ENCODE peak calls at places on chromosomes 13 and 19, in eight cellular contexts. J, K, G, W, Z, R, E and H are unnamed samples. For H3K36me3 and H3K27me3, the result is how much of the 10 kb centered on the place peaks cover.

GRCh38 chr19:46514589-46515289 is 19.1 kb upstream of the PNMA8B start:
- ATAC-seq in E (no peak), J (no peak), R (no peak), W (no peak), Z (no peak), K (no peak), G (no peak), H (no peak)

GRCh38 chr13:68784275-68784674 is 1323.4 kb upstream of the ATXN8OS start:
- ATAC-seq in E (no peak), W (no peak), G (no peak), J (no peak), K (no peak), Z (no peak), R (no peak), H (no peak)

GRCh38 chr13:29817604-29818378 is 32.6 kb downstream of the UBL3 start:
- ATAC-seq in E (peak), R (no peak), Z (peak), G (no peak), J (no peak), K (peak), W (no peak), H (no peak)

GRCh38 chr13:90414691-90415596 is 932.5 kb upstream of the MIR17HG start:
- ATAC-seq in K (no peak), J (no peak), Z (no peak), R (no peak), E (no peak), W (no peak), G (peak), H (no peak)

GRCh38 chr13:23792680-23793079 is 96.5 kb downstream of the MIPEP start:
- ATAC-seq in K (no peak), G (no peak), Z (no peak), J (no peak), W (no peak), R (no peak), E (no peak), H (no peak)

GRCh38 chr13:22062478-22063205 is 391.8 kb downstream of the FGF9 start:
- ATAC-seq in G (no peak), J (no peak), K (no peak), Z (peak), W (no peak), R (no peak), E (no peak), H (no peak)

GRCh38 chr19:24062222-24062621 is 24.8 kb upstream of the ZNF254 start:
- ATAC-seq in K (no peak), G (no peak), Z (no peak), W (no peak), E (peak), J (no peak), R (no peak), H (no peak)

GRCh38 chr19:50626796-50627195 is 12.9 kb downstream of the SYT3 start:
- ATAC-seq in K (no peak), Z (no peak), R (no peak), E (no peak), J (no peak), W (no peak), G (peak), H (no peak)

GRCh38 chr19:2303209-2303798 is 4.7 kb downstream of the LINGO3 start:
- ATAC-seq in K (no peak), E (no peak), W (no peak), R (no peak), J (no peak), Z (no peak), G (no peak), H (no peak)

GRCh38 chr13:30422056-30422914 is at the start of gene UBE2L5:
- ATAC-seq in W (peak), E (peak), Z (peak), R (peak), K (peak), J (peak), G (peak), H (peak)

GRCh38 chr19:9126900-9127405 is at the start of gene OR7G3:
- ATAC-seq in J (no peak), G (no peak), K (no peak), R (no peak), E (no peak), Z (no peak), W (no peak), H (no peak)

GRCh38 chr19:1968279-1969175 is 27.6 kb downstream of the CSNK1G2 start:
- ATAC-seq in W (peak), G (no peak), Z (no peak), R (no peak), E (no peak), K (no peak), J (no peak), H (no peak)

GRCh38 chr19:37007587-37008220 is 70.5 kb upstream of the ZNF420 start:
- ATAC-seq in G (no peak), J (no peak), W (peak), Z (peak), R (no peak), E (no peak), K (peak), H (peak)

GRCh38 chr19:39401549-39402416 is 4.9 kb upstream of the ZFP36 start:
- ATAC-seq in J (peak), W (no peak), E (peak), Z (peak), G (peak), R (peak), K (no peak), H (no peak)

GRCh38 chr19:49390131-49390977 is 2.3 kb downstream of the KASH5 start:
- ATAC-seq in J (no peak), Z (peak), G (no peak), E (no peak), R (no peak), W (no peak), K (no peak), H (no peak)

GRCh38 chr13:46665630-46666482 is 112.9 kb downstream of the LRCH1 start:
- ATAC-seq in W (no peak), K (no peak), R (no peak), J (no peak), Z (peak), E (no peak), G (peak), H (no peak)

GRCh38 chr13:99380921-99381645 is 73.9 kb upstream of the GPR183 start:
- ATAC-seq in K (no peak), J (peak), E (peak), G (no peak), W (peak), Z (no peak), R (no peak), H (no peak)

GRCh38 chr13:46315491-46316075 is 71.5 kb downstream of the RUBCNL start:
- ATAC-seq in R (no peak), W (no peak), E (no peak), J (no peak), K (no peak), Z (no peak), G (no peak), H (no peak)

GRCh38 chr13:23671367-23671766 is 101.2 kb downstream of the TNFRSF19 start:
- ATAC-seq in E (no peak), W (no peak), Z (no peak), R (no peak), G (no peak), J (no peak), K (no peak), H (no peak)

GRCh38 chr13:102903659-102904407 is 58.0 kb downstream of the ERCC5 start:
- ATAC-seq in R (no peak), J (no peak), E (no peak), G (peak), Z (no peak), W (no peak), K (no peak), H (no peak)

GRCh38 chr19:16067205-16067938 is 8.9 kb upstream of the TPM4 start:
- ATAC-seq in W (peak), Z (peak), J (no peak), K (no peak), E (no peak), R (peak), G (peak), H (peak)

GRCh38 chr19:4016486-4016885 is 8.9 kb downstream of the PIAS4 start:
- ATAC-seq in R (no peak), E (no peak), Z (no peak), G (no peak), K (no peak), W (no peak), J (no peak), H (no peak)

GRCh38 chr19:4015705-4016402 is 8.3 kb downstream of the PIAS4 start:
- ATAC-seq in K (peak), W (peak), R (no peak), Z (peak), E (no peak), G (no peak), J (no peak), H (peak)

GRCh38 chr19:4012975-4013634 is 5.6 kb downstream of the PIAS4 start:
- ATAC-seq in R (no peak), K (no peak), J (no peak), W (no peak), E (no peak), Z (no peak), G (no peak), H (no peak)

GRCh38 chr19:4013886-4014540 is 6.5 kb downstream of the PIAS4 start:
- ATAC-seq in R (no peak), K (no peak), G (no peak), Z (no peak), E (no peak), J (no peak), W (peak), H (no peak)

DNA sequence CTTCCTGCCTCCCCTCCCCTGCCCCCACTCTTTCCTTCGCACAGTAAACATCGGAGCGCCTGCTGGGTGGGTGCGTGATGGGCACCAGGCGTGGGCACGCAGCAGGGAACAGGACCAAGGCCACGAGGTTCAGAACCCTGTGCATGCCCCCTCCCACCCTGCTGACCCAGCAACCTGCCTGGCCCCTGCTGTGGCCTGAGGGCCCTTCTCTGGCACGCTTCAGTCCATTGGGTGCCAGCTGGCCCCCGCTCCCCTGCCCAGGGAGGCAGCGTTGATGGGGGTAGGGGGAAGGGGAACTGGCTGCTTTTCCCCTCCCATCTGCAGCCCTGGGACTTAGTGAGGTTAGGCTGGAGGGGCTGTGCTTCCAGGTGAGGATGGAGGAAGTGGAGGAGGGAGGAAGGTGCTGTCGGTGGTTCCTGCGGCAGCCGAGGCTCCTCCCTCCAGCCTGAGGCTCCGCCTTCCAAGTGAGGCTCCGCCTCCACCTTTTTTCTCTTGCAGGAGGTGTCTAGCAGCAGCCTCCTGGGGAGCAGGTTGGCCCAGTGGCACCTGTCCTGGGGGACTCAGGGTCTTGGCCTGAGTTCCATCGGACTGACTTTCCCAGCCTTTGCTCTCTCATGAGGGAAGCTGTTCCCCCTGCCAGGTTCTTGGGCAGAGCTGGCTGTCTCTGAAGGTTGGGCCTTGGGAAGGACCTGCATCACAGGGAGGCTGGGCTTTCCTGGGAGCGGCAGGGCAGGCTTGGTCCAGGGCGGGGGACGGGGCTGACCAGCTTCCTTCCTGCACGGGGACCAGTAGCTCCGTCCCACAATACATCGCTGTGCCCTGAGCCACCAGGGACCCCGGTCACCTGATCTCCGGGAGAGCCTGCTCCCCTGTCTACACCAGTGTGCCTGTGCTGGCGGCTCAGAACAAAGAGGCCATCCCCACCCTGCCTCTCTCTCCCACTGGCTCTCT is 7.3 kb downstream of the PIAS4 start:
- ATAC-seq in Z (peak), R (no peak), W (peak), G (no peak), J (peak), K (peak), E (no peak), H (peak)
- H3K36me3 ChIP-seq in Z (under half), R (half or more), W (half or more), G (under half), J (under half), K (under half), E (under half), H (under half)

GRCh38 chr13:98233127-98233526 is 56.1 kb upstream of the RNF113B start:
- ATAC-seq in J (no peak), E (no peak), R (no peak), W (no peak), K (no peak), G (no peak), Z (no peak), H (no peak)
- H3K27ac ChIP-seq in J (no peak), E (no peak), R (no peak), W (no peak), K (no peak), G (peak), Z (no peak), H (no peak)

GRCh38 chr19:53904909-53905308 is 4.2 kb upstream of the CACNG7 start:
- ATAC-seq in Z (no peak), W (no peak), E (no peak), J (no peak), R (no peak), G (peak), K (no peak), H (no peak)

GRCh38 chr19:53906211-53907192 is 2.6 kb upstream of the CACNG7 start:
- ATAC-seq in G (peak), R (peak), Z (peak), K (peak), E (peak), J (peak), W (peak), H (no peak)

GRCh38 chr19:53907193-53907581 is 1.9 kb upstream of the CACNG7 start:
- ATAC-seq in Z (no peak), R (no peak), K (no peak), G (no peak), W (no peak), J (no peak), E (no peak), H (no peak)

GRCh38 chr19:53907690-53908089 is 1.4 kb upstream of the CACNG7 start:
- ATAC-seq in R (no peak), K (no peak), Z (no peak), E (no peak), W (no peak), J (no peak), G (no peak), H (no peak)

DNA sequence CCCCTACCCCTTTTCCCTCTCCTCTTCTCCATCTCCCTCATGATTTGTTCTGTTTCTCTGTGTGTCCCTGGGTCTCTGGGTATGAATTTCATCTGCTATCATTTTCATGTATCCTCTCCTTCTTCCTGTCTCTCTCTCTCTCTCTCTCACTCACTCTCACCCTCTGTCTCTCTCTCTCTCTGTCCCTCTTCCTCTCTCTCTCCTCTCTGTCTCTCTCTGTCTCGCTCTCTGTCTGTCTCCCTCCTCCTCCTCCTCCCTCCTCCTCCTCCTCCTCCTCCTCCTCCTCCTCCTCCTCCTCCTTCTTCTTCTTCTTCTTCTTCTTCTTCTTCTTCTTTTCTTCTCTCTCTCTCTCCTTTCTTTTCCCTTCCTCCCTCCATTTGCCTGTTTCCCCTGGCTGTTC is 3.3 kb upstream of the CACNG7 start:
- ATAC-seq in K (no peak), E (no peak), J (no peak), W (no peak), R (no peak), G (no peak), Z (no peak), H (no peak)
- H3K27me3 ChIP-seq in K (half or more), E (under half), J (under half), W (half or more), R (half or more), G (under half), Z (under half), H (half or more)

GRCh38 chr19:18857223-18857622 is 25.5 kb downstream of the UPF1 start:
- ATAC-seq in Z (no peak), J (no peak), W (no peak), R (no peak), K (no peak), E (no peak), G (no peak), H (no peak)

GRCh38 chr19:18856385-18857126 is 24.8 kb downstream of the UPF1 start:
- ATAC-seq in G (peak), K (no peak), E (no peak), W (no peak), J (no peak), Z (peak), R (no peak), H (no peak)

GRCh38 chr19:18854982-18855381 is 23.2 kb downstream of the UPF1 start:
- ATAC-seq in W (no peak), R (no peak), K (no peak), G (no peak), Z (no peak), E (no peak), J (no peak), H (no peak)

GRCh38 chr19:18853755-18854427 is 22.1 kb downstream of the UPF1 start:
- ATAC-seq in K (no peak), W (no peak), G (no peak), E (no peak), Z (no peak), R (no peak), J (no peak), H (no peak)

DNA sequence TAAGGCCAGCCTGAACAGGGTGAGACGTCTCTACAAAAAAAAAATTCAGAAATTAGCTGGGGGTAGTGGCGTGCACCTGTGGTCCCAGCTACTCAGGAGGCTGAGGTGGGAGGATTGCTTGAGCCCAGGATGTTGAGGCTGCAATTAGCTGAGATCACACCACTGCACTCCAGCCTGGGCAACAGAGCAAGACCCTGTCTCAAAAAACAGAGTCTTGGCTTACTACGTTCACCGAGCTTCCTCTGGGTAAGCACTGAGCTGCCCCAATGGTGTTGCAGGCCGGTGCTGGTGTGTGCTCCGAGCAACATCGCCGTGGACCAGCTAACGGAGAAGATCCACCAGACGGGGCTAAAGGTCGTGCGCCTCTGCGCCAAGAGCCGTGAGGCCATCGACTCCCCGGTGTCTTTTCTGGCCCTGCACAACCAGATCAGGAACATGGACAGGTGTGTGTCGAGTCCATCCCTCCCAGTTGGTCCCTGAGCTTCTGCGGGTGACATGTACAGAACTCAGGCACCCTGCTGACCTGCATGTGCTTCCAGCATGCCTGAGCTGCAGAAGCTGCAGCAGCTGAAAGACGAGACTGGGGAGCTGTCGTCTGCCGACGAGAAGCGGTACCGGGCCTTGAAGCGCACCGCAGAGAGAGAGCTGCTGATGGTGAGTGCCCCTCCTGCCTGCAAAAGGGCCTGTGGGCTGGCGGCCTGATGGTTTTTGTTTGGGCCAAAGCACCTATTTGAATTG is 24.1 kb downstream of the UPF1 start:
- ATAC-seq in G (no peak), J (no peak), E (no peak), Z (no peak), R (no peak), K (no peak), W (no peak), H (no peak)
- H3K36me3 ChIP-seq in G (half or more), J (half or more), E (half or more), Z (under half), R (half or more), K (under half), W (half or more), H (under half)

GRCh38 chr19:5040544-5041167 is 71.7 kb downstream of the KDM4B start:
- ATAC-seq in J (no peak), E (no peak), G (no peak), Z (no peak), W (no peak), K (no peak), R (no peak), H (no peak)

GRCh38 chr19:5039642-5040543 is 71.0 kb downstream of the KDM4B start:
- ATAC-seq in E (no peak), R (no peak), G (no peak), W (no peak), Z (no peak), J (no peak), K (no peak), H (no peak)

GRCh38 chr19:5038631-5039271 is 69.8 kb downstream of the KDM4B start:
- ATAC-seq in Z (peak), R (peak), G (peak), J (peak), W (peak), K (no peak), E (no peak), H (peak)

GRCh38 chr19:5042556-5042955 is 73.6 kb downstream of the KDM4B start:
- ATAC-seq in Z (no peak), J (no peak), E (no peak), W (no peak), G (no peak), R (no peak), K (no peak), H (no peak)

DNA sequence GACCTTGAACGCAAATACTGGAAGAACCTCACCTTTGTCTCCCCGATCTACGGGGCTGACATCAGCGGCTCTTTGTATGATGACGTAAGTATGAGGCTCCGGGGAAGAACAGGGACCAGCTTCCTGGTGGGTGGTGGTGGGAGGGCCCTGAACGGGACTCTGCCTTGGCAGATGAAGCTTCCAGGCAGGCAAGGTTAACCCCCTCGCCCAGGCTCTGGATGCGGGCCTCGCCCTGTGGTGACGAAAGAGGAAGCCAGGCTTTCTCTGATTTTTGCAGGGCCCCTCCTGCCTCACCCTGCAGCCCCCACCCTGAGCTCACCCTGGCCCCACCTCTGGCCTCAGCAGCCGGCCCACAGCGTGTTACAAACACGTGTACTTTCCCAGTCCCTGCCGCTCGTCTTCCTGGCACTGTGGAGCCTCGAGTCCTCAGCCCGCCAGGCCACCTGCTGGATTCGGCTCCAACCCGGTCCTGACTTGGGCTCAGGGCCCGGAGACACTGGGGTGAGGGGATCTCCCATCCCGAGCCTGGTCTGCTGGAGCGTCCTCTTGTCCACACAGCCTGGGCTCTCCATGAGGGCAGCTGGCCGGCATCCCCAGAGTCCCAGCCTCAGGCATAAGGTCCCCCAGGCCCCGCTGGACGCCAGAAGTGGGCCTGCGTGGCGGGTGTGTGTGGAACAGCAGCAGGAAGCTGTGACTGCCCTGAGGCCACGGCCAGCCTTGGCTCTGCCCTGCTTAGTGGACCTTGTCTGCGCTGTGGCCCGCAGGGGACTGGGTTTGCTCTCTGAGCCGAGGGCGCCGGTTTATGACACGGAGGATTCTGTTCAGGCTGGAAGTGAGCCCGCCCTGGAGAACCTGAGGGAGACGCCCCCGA is 72.5 kb downstream of the KDM4B start:
- ATAC-seq in G (no peak), R (no peak), J (no peak), K (no peak), W (no peak), E (no peak), Z (no peak), H (peak)
- H3K27ac ChIP-seq in G (no peak), R (no peak), J (no peak), K (no peak), W (no peak), E (no peak), Z (no peak), H (no peak)